ENCODE peak calls at places on chromosomes 11 and 22, in four cellular contexts. G is IMR-90, J is H1, X is H9. T is an unnamed sample.

GRCh38 chr22:41687901-41688364 is 734 bp downstream of the SNU13 start:
- DNase-seq in G (peak), J (no peak), X (no peak), T (no peak)

GRCh38 chr11:110366234-110366633 is 63.5 kb upstream of the FDX1 start:
- DNase-seq in G (peak), J (no peak), X (no peak), T (no peak)

GRCh38 chr11:35373284-35373933 is 45.9 kb downstream of the SLC1A2 start:
- DNase-seq in G (peak), J (no peak), X (no peak), T (no peak)

GRCh38 chr11:74388678-74389327 is 9.4 kb downstream of the PGM2L1 start:
- DNase-seq in G (peak), J (no peak), X (peak), T (peak)

GRCh38 chr11:69002101-69002742 is 10.8 kb downstream of the MRGPRF start:
- DNase-seq in G (no peak), J (no peak), X (peak), T (no peak)

GRCh38 chr11:120344302-120345004 is 8.2 kb downstream of the ARHGEF12 start:
- DNase-seq in G (peak), J (no peak), X (no peak), T (no peak)

GRCh38 chr22:31692186-31692886 is 30.3 kb upstream of the PISD start:
- DNase-seq in G (peak), J (no peak), X (no peak), T (no peak)

GRCh38 chr11:104390696-104391095 is 226.7 kb upstream of the PDGFD start:
- DNase-seq in G (peak), J (no peak), X (no peak), T (no peak)

GRCh38 chr11:120715239-120715638 is 203.7 kb downstream of the GRIK4 start:
- DNase-seq in G (no peak), J (no peak), X (no peak), T (no peak)

GRCh38 chr11:61911701-61912529 is 5.5 kb downstream of the RAB3IL1 start:
- DNase-seq in G (no peak), J (no peak), X (no peak), T (no peak)

GRCh38 chr11:65111159-65111536 is 524 bp upstream of the TM7SF2 start:
- DNase-seq in G (no peak), J (no peak), X (no peak), T (no peak)

GRCh38 chr11:65113361-65113756 is 1.7 kb downstream of the TM7SF2 start:
- DNase-seq in G (no peak), J (no peak), X (no peak), T (no peak)

GRCh38 chr11:65112551-65113360 is 1.1 kb downstream of the TM7SF2 start:
- DNase-seq in G (peak), J (no peak), X (peak), T (no peak)

GRCh38 chr11:65111537-65112225 is at the start of gene TM7SF2:
- DNase-seq in G (peak), J (peak), X (peak), T (peak)

GRCh38 chr11:65112226-65112550 is 516 bp downstream of the TM7SF2 start:
- DNase-seq in G (no peak), J (no peak), X (peak), T (no peak)
- H2AK5ac ChIP-seq in G (no peak), J (no peak), X (no peak), T (peak)

DNA sequence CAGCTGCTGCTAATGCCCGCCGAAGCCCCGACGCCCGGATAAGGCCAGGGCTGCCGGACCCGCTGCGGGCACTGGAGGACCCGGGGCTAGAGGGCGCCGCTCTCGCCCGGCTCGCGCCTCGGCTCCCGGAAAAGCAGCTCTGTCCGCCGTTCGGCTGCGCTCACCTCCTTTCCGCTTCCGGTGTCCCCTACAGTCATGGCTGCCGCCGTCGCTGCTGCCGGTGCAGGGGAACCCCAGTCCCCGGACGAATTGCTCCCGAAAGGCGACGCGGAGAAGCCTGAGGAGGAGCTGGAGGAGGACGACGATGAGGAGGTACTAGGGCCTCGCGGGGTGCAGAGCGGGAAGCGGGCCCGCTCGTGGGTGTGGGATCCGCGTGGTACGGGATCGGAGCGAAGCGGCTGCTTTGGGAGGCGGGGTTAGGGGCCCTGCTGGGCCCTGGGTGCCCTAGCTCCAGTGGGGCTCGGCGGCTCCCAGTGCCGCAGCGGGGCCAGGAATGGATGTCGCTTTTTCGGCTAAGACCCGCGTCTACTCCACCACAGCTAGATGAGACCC is at the start of gene TOMM22:
- DNase-seq in G (peak), J (peak), X (peak), T (peak)
- H3K14ac ChIP-seq in G (peak), J (no peak), X (peak), T (no peak)

GRCh38 chr11:101446238-101446637 is 137.6 kb downstream of the TRPC6 start:
- DNase-seq in G (peak), J (no peak), X (no peak), T (no peak)
- H3K4me2 ChIP-seq in G (no peak), J (no peak), X (no peak), T (no peak)

DNA sequence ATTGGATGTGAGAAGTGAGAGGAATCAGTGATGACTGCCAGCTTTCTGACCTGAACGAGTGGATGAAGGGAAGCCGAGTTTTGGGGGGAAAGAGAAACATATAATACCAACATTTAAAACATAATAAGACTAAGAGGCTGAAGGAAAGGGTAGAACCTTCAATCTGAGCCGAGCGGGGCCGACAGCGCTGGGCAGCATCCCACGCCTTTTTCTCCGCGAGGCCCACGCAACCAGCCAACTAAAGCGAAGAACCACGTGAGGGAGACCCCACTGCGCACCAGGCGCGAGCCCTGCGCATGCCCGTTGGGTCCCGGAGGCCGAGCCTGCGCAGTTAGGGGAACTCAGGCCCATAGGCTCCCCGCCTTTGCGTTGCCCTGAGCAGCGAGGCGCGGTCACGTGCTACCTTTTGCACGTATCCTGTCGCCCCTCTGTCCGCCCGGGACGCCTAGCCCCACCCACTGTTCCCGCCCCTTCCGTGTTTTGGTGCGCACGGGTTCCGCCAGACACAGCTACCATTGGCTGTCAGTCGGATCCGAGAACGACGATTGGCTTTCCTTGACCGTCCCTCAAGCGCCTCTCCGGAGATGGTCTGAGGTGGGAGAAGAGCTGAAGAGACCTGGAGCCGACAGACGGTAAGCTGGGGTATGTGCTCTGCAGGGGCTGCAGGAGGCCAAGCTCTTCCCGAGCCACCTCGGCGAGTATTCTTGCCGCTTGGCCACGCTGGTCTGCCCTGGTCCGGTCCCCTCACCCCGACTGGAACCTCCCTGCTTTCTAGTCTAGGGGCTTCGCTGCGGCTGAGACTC is at the start of gene HINFP:
- DNase-seq in G (peak), J (peak), X (peak), T (peak)
- H2AK5ac ChIP-seq in G (peak), J (peak), X (no peak), T (no peak)

GRCh38 chr11:2076441-2076840 is 62.7 kb downstream of the IGF2 start:
- DNase-seq in G (no peak), J (no peak), X (no peak), T (no peak)
- H3K14ac ChIP-seq in G (peak), J (no peak), X (no peak), T (no peak)

GRCh38 chr11:67997460-67997921 is 6.4 kb downstream of the UNC93B1 start:
- DNase-seq in G (no peak), J (no peak), X (no peak), T (no peak)
- H3K4me2 ChIP-seq in G (no peak), J (peak), X (no peak), T (no peak)

GRCh38 chr11:6271598-6271997 is 12.0 kb downstream of the CCKBR start:
- DNase-seq in G (no peak), J (no peak), X (no peak), T (no peak)
- H2AK5ac ChIP-seq in G (no peak), J (peak), X (no peak), T (no peak)

T was measured in neuronal stem cell.